ENCODE peak calls at places on chromosomes 4 and X, in nine cellular contexts. One of them, this sample, is unnamed.
A peak's percentile ranks its signal among the peaks of the same experiment; 100 is the strongest.

GRCh38 chr4:159048166-159048886 is 54.6 kb upstream of the RAPGEF2 start:
- DNase-seq in frontal cortex: peak; percentile 37
- DNase-seq in aorta: peak; percentile 74
- DNase-seq in suprapubic skin: peak; percentile 67
- DNase-seq in ELR: peak; percentile 36
- DNase-seq in osteocyte: no peak
- DNase-seq in hippocampal formation: peak; percentile 35
- DNase-seq in activated gamma-delta T cell treated with Interleukin-2 at 50 U/mL for 16 hours: no peak
- DNase-seq in non-pigmented ciliary epithelial cell: peak; percentile 55
- DNase-seq in this sample: no peak

GRCh38 chrX:42755820-42756219 is 22.1 kb downstream of the PPP1R2C start:
- DNase-seq in aorta: peak; percentile 60
- DNase-seq in frontal cortex: peak; percentile 16
- DNase-seq in osteocyte: no peak
- DNase-seq in activated gamma-delta T cell treated with Interleukin-2 at 50 U/mL for 16 hours: no peak
- DNase-seq in ELR: peak; percentile 0
- DNase-seq in non-pigmented ciliary epithelial cell: no peak
- DNase-seq in hippocampal formation: no peak
- DNase-seq in suprapubic skin: peak; percentile 63
- DNase-seq in this sample: no peak

GRCh38 chr4:182231503-182231902 is 11.7 kb upstream of the TENM3 start:
- DNase-seq in osteocyte: no peak
- DNase-seq in frontal cortex: no peak
- DNase-seq in activated gamma-delta T cell treated with Interleukin-2 at 50 U/mL for 16 hours: no peak
- DNase-seq in non-pigmented ciliary epithelial cell: no peak
- DNase-seq in aorta: no peak
- DNase-seq in hippocampal formation: no peak
- DNase-seq in suprapubic skin: no peak
- DNase-seq in ELR: no peak
- DNase-seq in this sample: no peak

GRCh38 chr4:986949-987688 is at the start of gene IDUA:
- DNase-seq in suprapubic skin: peak; percentile 90
- DNase-seq in activated gamma-delta T cell treated with Interleukin-2 at 50 U/mL for 16 hours: peak; percentile 86
- DNase-seq in frontal cortex: peak; percentile 92
- DNase-seq in aorta: peak; percentile 91
- DNase-seq in hippocampal formation: peak; percentile 83
- DNase-seq in non-pigmented ciliary epithelial cell: no peak
- DNase-seq in osteocyte: no peak
- DNase-seq in ELR: peak; percentile 90
- DNase-seq in this sample: peak; percentile 87

GRCh38 chrX:133726211-133726630 is 259.2 kb downstream of the GPC3 start:
- DNase-seq in osteocyte: no peak
- DNase-seq in ELR: peak; percentile 18
- DNase-seq in activated gamma-delta T cell treated with Interleukin-2 at 50 U/mL for 16 hours: no peak
- DNase-seq in aorta: no peak
- DNase-seq in frontal cortex: no peak
- DNase-seq in hippocampal formation: no peak
- DNase-seq in non-pigmented ciliary epithelial cell: peak; percentile 35
- DNase-seq in suprapubic skin: no peak
- DNase-seq in this sample: no peak

GRCh38 chrX:50448565-50448964 is 22.1 kb downstream of the DGKK start:
- DNase-seq in frontal cortex: no peak
- DNase-seq in ELR: peak; percentile 22
- DNase-seq in activated gamma-delta T cell treated with Interleukin-2 at 50 U/mL for 16 hours: no peak
- DNase-seq in hippocampal formation: no peak
- DNase-seq in aorta: no peak
- DNase-seq in osteocyte: no peak
- DNase-seq in suprapubic skin: no peak
- DNase-seq in non-pigmented ciliary epithelial cell: no peak
- DNase-seq in this sample: no peak

GRCh38 chr4:155569960-155570515 is 96.6 kb upstream of the GUCY1A1 start:
- DNase-seq in hippocampal formation: no peak
- DNase-seq in osteocyte: no peak
- DNase-seq in frontal cortex: no peak
- DNase-seq in non-pigmented ciliary epithelial cell: no peak
- DNase-seq in activated gamma-delta T cell treated with Interleukin-2 at 50 U/mL for 16 hours: no peak
- DNase-seq in suprapubic skin: no peak
- DNase-seq in aorta: no peak
- DNase-seq in ELR: peak; percentile 47
- DNase-seq in this sample: no peak

GRCh38 chr4:48698029-48698901 is 81.8 kb downstream of the FRYL start:
- DNase-seq in activated gamma-delta T cell treated with Interleukin-2 at 50 U/mL for 16 hours: no peak
- DNase-seq in osteocyte: no peak
- DNase-seq in frontal cortex: no peak
- DNase-seq in suprapubic skin: peak; percentile 74
- DNase-seq in non-pigmented ciliary epithelial cell: peak; percentile 81
- DNase-seq in hippocampal formation: no peak
- DNase-seq in ELR: peak; percentile 95
- DNase-seq in aorta: no peak
- DNase-seq in this sample: no peak

GRCh38 chrX:38342853-38343778 is 9.3 kb upstream of the OTC start:
- DNase-seq in non-pigmented ciliary epithelial cell: no peak
- DNase-seq in frontal cortex: no peak
- DNase-seq in aorta: no peak
- DNase-seq in activated gamma-delta T cell treated with Interleukin-2 at 50 U/mL for 16 hours: no peak
- DNase-seq in ELR: no peak
- DNase-seq in hippocampal formation: no peak
- DNase-seq in osteocyte: no peak
- DNase-seq in suprapubic skin: no peak
- DNase-seq in this sample: no peak

GRCh38 chr4:17717301-17717700 is 64.1 kb downstream of the FAM184B start:
- DNase-seq in osteocyte: peak; percentile 17
- DNase-seq in hippocampal formation: no peak
- DNase-seq in suprapubic skin: no peak
- DNase-seq in aorta: no peak
- DNase-seq in activated gamma-delta T cell treated with Interleukin-2 at 50 U/mL for 16 hours: no peak
- DNase-seq in ELR: no peak
- DNase-seq in non-pigmented ciliary epithelial cell: no peak
- DNase-seq in frontal cortex: no peak
- DNase-seq in this sample: no peak

GRCh38 chr4:186473933-186474332 is 81.4 kb downstream of the MTNR1A start:
- DNase-seq in aorta: no peak
- DNase-seq in activated gamma-delta T cell treated with Interleukin-2 at 50 U/mL for 16 hours: no peak
- DNase-seq in frontal cortex: no peak
- DNase-seq in osteocyte: no peak
- DNase-seq in suprapubic skin: no peak
- DNase-seq in non-pigmented ciliary epithelial cell: no peak
- DNase-seq in ELR: no peak
- DNase-seq in hippocampal formation: no peak
- DNase-seq in this sample: no peak

GRCh38 chr4:151430737-151431457 is 21.9 kb downstream of the FHIP1A start:
- DNase-seq in frontal cortex: no peak
- DNase-seq in suprapubic skin: no peak
- DNase-seq in ELR: no peak
- DNase-seq in hippocampal formation: no peak
- DNase-seq in activated gamma-delta T cell treated with Interleukin-2 at 50 U/mL for 16 hours: no peak
- DNase-seq in aorta: no peak
- DNase-seq in non-pigmented ciliary epithelial cell: no peak
- DNase-seq in osteocyte: no peak
- DNase-seq in this sample: no peak

GRCh38 chr4:86895692-86896488 is 3.7 kb upstream of the C4orf36 start:
- DNase-seq in hippocampal formation: no peak
- DNase-seq in frontal cortex: peak; percentile 42
- DNase-seq in non-pigmented ciliary epithelial cell: peak; percentile 38
- DNase-seq in aorta: no peak
- DNase-seq in suprapubic skin: no peak
- DNase-seq in osteocyte: no peak
- DNase-seq in ELR: peak; percentile 81
- DNase-seq in activated gamma-delta T cell treated with Interleukin-2 at 50 U/mL for 16 hours: no peak
- DNase-seq in this sample: no peak

GRCh38 chr4:164955107-164955805 is 22.2 kb downstream of the TRIM61 start:
- DNase-seq in frontal cortex: no peak
- DNase-seq in activated gamma-delta T cell treated with Interleukin-2 at 50 U/mL for 16 hours: no peak
- DNase-seq in aorta: no peak
- DNase-seq in non-pigmented ciliary epithelial cell: no peak
- DNase-seq in ELR: peak; percentile 3
- DNase-seq in hippocampal formation: no peak
- DNase-seq in osteocyte: no peak
- DNase-seq in suprapubic skin: no peak
- DNase-seq in this sample: no peak

GRCh38 chr4:76447326-76447954 is 12.4 kb downstream of the SHROOM3 start:
- DNase-seq in hippocampal formation: no peak
- DNase-seq in ELR: no peak
- DNase-seq in aorta: no peak
- DNase-seq in frontal cortex: no peak
- DNase-seq in osteocyte: no peak
- DNase-seq in suprapubic skin: no peak
- DNase-seq in activated gamma-delta T cell treated with Interleukin-2 at 50 U/mL for 16 hours: no peak
- DNase-seq in non-pigmented ciliary epithelial cell: no peak
- DNase-seq in this sample: no peak

GRCh38 chrX:14015294-14015693 is 14.4 kb downstream of the GEMIN8 start:
- DNase-seq in non-pigmented ciliary epithelial cell: no peak
- DNase-seq in ELR: no peak
- DNase-seq in osteocyte: no peak
- DNase-seq in hippocampal formation: no peak
- DNase-seq in suprapubic skin: no peak
- DNase-seq in aorta: no peak
- DNase-seq in frontal cortex: no peak
- DNase-seq in activated gamma-delta T cell treated with Interleukin-2 at 50 U/mL for 16 hours: no peak
- DNase-seq in this sample: no peak

GRCh38 chr4:168353746-168354145 is 35.2 kb upstream of the DDX60 start:
- DNase-seq in aorta: no peak
- DNase-seq in non-pigmented ciliary epithelial cell: no peak
- DNase-seq in activated gamma-delta T cell treated with Interleukin-2 at 50 U/mL for 16 hours: no peak
- DNase-seq in suprapubic skin: no peak
- DNase-seq in osteocyte: no peak
- DNase-seq in hippocampal formation: no peak
- DNase-seq in frontal cortex: no peak
- DNase-seq in ELR: peak; percentile 15
- DNase-seq in this sample: no peak

GRCh38 chrX:9122504-9123245 is 88.7 kb upstream of the FAM9B start:
- DNase-seq in frontal cortex: no peak
- DNase-seq in hippocampal formation: no peak
- DNase-seq in aorta: no peak
- DNase-seq in suprapubic skin: no peak
- DNase-seq in osteocyte: no peak
- DNase-seq in ELR: peak; percentile 58
- DNase-seq in activated gamma-delta T cell treated with Interleukin-2 at 50 U/mL for 16 hours: no peak
- DNase-seq in non-pigmented ciliary epithelial cell: no peak
- DNase-seq in this sample: no peak

GRCh38 chr4:20832821-20833220 is 132.6 kb downstream of the PACRGL start:
- DNase-seq in aorta: no peak
- DNase-seq in ELR: peak; percentile 23
- DNase-seq in frontal cortex: no peak
- DNase-seq in non-pigmented ciliary epithelial cell: peak; percentile 66
- DNase-seq in osteocyte: no peak
- DNase-seq in hippocampal formation: no peak
- DNase-seq in activated gamma-delta T cell treated with Interleukin-2 at 50 U/mL for 16 hours: no peak
- DNase-seq in suprapubic skin: no peak
- DNase-seq in this sample: no peak

GRCh38 chr4:139524062-139524631 is 31.9 kb downstream of the SETD7 start:
- DNase-seq in suprapubic skin: no peak
- DNase-seq in frontal cortex: no peak
- DNase-seq in aorta: no peak
- DNase-seq in ELR: no peak
- DNase-seq in osteocyte: no peak
- DNase-seq in hippocampal formation: no peak
- DNase-seq in non-pigmented ciliary epithelial cell: no peak
- DNase-seq in activated gamma-delta T cell treated with Interleukin-2 at 50 U/mL for 16 hours: no peak
- DNase-seq in this sample: no peak

GRCh38 chrX:138191998-138192397 is 519.5 kb downstream of the FGF13 start:
- DNase-seq in osteocyte: no peak
- DNase-seq in hippocampal formation: no peak
- DNase-seq in suprapubic skin: no peak
- DNase-seq in non-pigmented ciliary epithelial cell: no peak
- DNase-seq in activated gamma-delta T cell treated with Interleukin-2 at 50 U/mL for 16 hours: no peak
- DNase-seq in frontal cortex: peak; percentile 0
- DNase-seq in aorta: no peak
- DNase-seq in ELR: peak; percentile 11
- DNase-seq in this sample: no peak

GRCh38 chr4:148954011-148954749 is 512.0 kb upstream of the NR3C2 start:
- DNase-seq in activated gamma-delta T cell treated with Interleukin-2 at 50 U/mL for 16 hours: no peak
- DNase-seq in osteocyte: no peak
- DNase-seq in hippocampal formation: no peak
- DNase-seq in ELR: no peak
- DNase-seq in frontal cortex: no peak
- DNase-seq in suprapubic skin: no peak
- DNase-seq in non-pigmented ciliary epithelial cell: no peak
- DNase-seq in aorta: no peak
- DNase-seq in this sample: no peak

GRCh38 chr4:152310223-152310622 is 225.7 kb downstream of the FBXW7 start:
- DNase-seq in aorta: no peak
- DNase-seq in ELR: peak; percentile 93
- DNase-seq in osteocyte: no peak
- DNase-seq in non-pigmented ciliary epithelial cell: peak; percentile 75
- DNase-seq in hippocampal formation: no peak
- DNase-seq in activated gamma-delta T cell treated with Interleukin-2 at 50 U/mL for 16 hours: no peak
- DNase-seq in suprapubic skin: no peak
- DNase-seq in frontal cortex: no peak
- DNase-seq in this sample: no peak

GRCh38 chrX:154091678-154092077 is 5.8 kb downstream of the MECP2 start:
- DNase-seq in activated gamma-delta T cell treated with Interleukin-2 at 50 U/mL for 16 hours: no peak
- DNase-seq in hippocampal formation: no peak
- DNase-seq in non-pigmented ciliary epithelial cell: no peak
- DNase-seq in aorta: no peak
- DNase-seq in frontal cortex: no peak
- DNase-seq in osteocyte: no peak
- DNase-seq in ELR: no peak
- DNase-seq in suprapubic skin: no peak
- DNase-seq in this sample: peak; percentile 27

GRCh38 chr4:119748853-119749252 is 120.2 kb upstream of the PDE5A start:
- DNase-seq in suprapubic skin: no peak
- DNase-seq in hippocampal formation: no peak
- DNase-seq in osteocyte: no peak
- DNase-seq in ELR: no peak
- DNase-seq in activated gamma-delta T cell treated with Interleukin-2 at 50 U/mL for 16 hours: no peak
- DNase-seq in frontal cortex: no peak
- DNase-seq in aorta: no peak
- DNase-seq in non-pigmented ciliary epithelial cell: no peak
- DNase-seq in this sample: no peak

GRCh38 chr4:153310793-153311192 is 33.7 kb upstream of the MND1 start:
- DNase-seq in non-pigmented ciliary epithelial cell: no peak
- DNase-seq in hippocampal formation: no peak
- DNase-seq in osteocyte: no peak
- DNase-seq in suprapubic skin: no peak
- DNase-seq in ELR: no peak
- DNase-seq in frontal cortex: no peak
- DNase-seq in activated gamma-delta T cell treated with Interleukin-2 at 50 U/mL for 16 hours: no peak
- DNase-seq in aorta: no peak
- DNase-seq in this sample: no peak

GRCh38 chr4:147182041-147182440 is 236.4 kb upstream of the TTC29 start:
- DNase-seq in osteocyte: no peak
- DNase-seq in non-pigmented ciliary epithelial cell: no peak
- DNase-seq in suprapubic skin: no peak
- DNase-seq in hippocampal formation: no peak
- DNase-seq in frontal cortex: no peak
- DNase-seq in ELR: no peak
- DNase-seq in activated gamma-delta T cell treated with Interleukin-2 at 50 U/mL for 16 hours: no peak
- DNase-seq in aorta: no peak
- DNase-seq in this sample: no peak

GRCh38 chrX:148567229-148567628 is 66.8 kb downstream of the AFF2 start:
- DNase-seq in suprapubic skin: no peak
- DNase-seq in ELR: no peak
- DNase-seq in osteocyte: no peak
- DNase-seq in activated gamma-delta T cell treated with Interleukin-2 at 50 U/mL for 16 hours: no peak
- DNase-seq in frontal cortex: no peak
- DNase-seq in non-pigmented ciliary epithelial cell: peak; percentile 24
- DNase-seq in hippocampal formation: no peak
- DNase-seq in aorta: no peak
- DNase-seq in this sample: no peak

GRCh38 chr4:138681000-138681604 is 334.5 kb upstream of the NOCT start:
- DNase-seq in non-pigmented ciliary epithelial cell: no peak
- DNase-seq in hippocampal formation: peak; percentile 77
- DNase-seq in osteocyte: peak; percentile 88
- DNase-seq in ELR: peak; percentile 74
- DNase-seq in aorta: peak; percentile 84
- DNase-seq in suprapubic skin: peak; percentile 80
- DNase-seq in frontal cortex: peak; percentile 53
- DNase-seq in activated gamma-delta T cell treated with Interleukin-2 at 50 U/mL for 16 hours: peak; percentile 61
- DNase-seq in this sample: peak; percentile 51

GRCh38 chr4:88511236-88511635 is 12.3 kb downstream of the PYURF start:
- DNase-seq in osteocyte: no peak
- DNase-seq in frontal cortex: no peak
- DNase-seq in suprapubic skin: no peak
- DNase-seq in hippocampal formation: no peak
- DNase-seq in ELR: no peak
- DNase-seq in non-pigmented ciliary epithelial cell: no peak
- DNase-seq in aorta: no peak
- DNase-seq in activated gamma-delta T cell treated with Interleukin-2 at 50 U/mL for 16 hours: no peak
- DNase-seq in this sample: no peak

This sample was measured in CD8-positive, alpha-beta T cell.